ENCODE peak calls at places on chromosome 14, in four cellular contexts. C is Calu3; Y is left lung; U is CD8-positive, alpha-beta T cell. W is an unnamed sample.

GRCh38 chr14:50501642-50502041 is 30.7 kb downstream of the MAP4K5 start:
- DNase-seq in Y (no peak), U (no peak), C (no peak), W (no peak)

GRCh38 chr14:98507269-98507668 is 764.7 kb downstream of the BCL11B start:
- DNase-seq in C (no peak), U (no peak), Y (no peak), W (no peak)

GRCh38 chr14:32075636-32076277 is 1.3 kb upstream of the ARHGAP5 start:
- DNase-seq in C (peak; percentile 43), U (peak; percentile 49), Y (peak; percentile 83), W (peak; percentile 51)

GRCh38 chr14:34051966-34052657 is 101.2 kb upstream of the EGLN3 start:
- DNase-seq in C (peak; percentile 67), Y (no peak), U (no peak), W (no peak)

GRCh38 chr14:63725786-63726185 is 2.1 kb downstream of the SGPP1 start:
- DNase-seq in U (no peak), Y (no peak), C (no peak), W (no peak)

GRCh38 chr14:91358654-91359210 is 58.9 kb downstream of the CCDC88C start:
- DNase-seq in Y (peak; percentile 50), C (no peak), U (no peak), W (no peak)

GRCh38 chr14:70638416-70638815 is 3.3 kb upstream of the TTC9 start:
- DNase-seq in C (no peak), U (no peak), Y (no peak), W (no peak)

GRCh38 chr14:25431211-25432076 is 381.5 kb upstream of the STXBP6 start:
- DNase-seq in U (no peak), Y (no peak), C (no peak), W (no peak)

GRCh38 chr14:30551460-30551859 is 7.5 kb upstream of the G2E3 start:
- DNase-seq in U (no peak), C (no peak), Y (no peak), W (no peak)

GRCh38 chr14:90454041-90455000 is 57.5 kb downstream of the CALM1 start:
- DNase-seq in C (peak; percentile 95), Y (no peak), U (no peak), W (no peak)

GRCh38 chr14:103292426-103293374 is 41.3 kb upstream of the EIF5 start:
- DNase-seq in U (peak; percentile 75), C (peak; percentile 88), Y (peak; percentile 90), W (peak; percentile 65)

GRCh38 chr14:103296007-103296406 is 38.0 kb upstream of the EIF5 start:
- DNase-seq in U (no peak), Y (no peak), C (peak; percentile 61), W (peak; percentile 38)

GRCh38 chr14:103296987-103297386 is 37.0 kb upstream of the EIF5 start:
- DNase-seq in Y (no peak), C (no peak), U (no peak), W (no peak)

GRCh38 chr14:103293465-103293864 is 40.6 kb upstream of the EIF5 start:
- DNase-seq in U (no peak), Y (no peak), C (no peak), W (no peak)

GRCh38 chr14:103294091-103294490 is 39.9 kb upstream of the EIF5 start:
- DNase-seq in C (no peak), U (no peak), Y (no peak), W (no peak)
- TF ChIP-seq CTCF in C (no peak), U (no peak), Y (no peak), W (no peak)

DNA sequence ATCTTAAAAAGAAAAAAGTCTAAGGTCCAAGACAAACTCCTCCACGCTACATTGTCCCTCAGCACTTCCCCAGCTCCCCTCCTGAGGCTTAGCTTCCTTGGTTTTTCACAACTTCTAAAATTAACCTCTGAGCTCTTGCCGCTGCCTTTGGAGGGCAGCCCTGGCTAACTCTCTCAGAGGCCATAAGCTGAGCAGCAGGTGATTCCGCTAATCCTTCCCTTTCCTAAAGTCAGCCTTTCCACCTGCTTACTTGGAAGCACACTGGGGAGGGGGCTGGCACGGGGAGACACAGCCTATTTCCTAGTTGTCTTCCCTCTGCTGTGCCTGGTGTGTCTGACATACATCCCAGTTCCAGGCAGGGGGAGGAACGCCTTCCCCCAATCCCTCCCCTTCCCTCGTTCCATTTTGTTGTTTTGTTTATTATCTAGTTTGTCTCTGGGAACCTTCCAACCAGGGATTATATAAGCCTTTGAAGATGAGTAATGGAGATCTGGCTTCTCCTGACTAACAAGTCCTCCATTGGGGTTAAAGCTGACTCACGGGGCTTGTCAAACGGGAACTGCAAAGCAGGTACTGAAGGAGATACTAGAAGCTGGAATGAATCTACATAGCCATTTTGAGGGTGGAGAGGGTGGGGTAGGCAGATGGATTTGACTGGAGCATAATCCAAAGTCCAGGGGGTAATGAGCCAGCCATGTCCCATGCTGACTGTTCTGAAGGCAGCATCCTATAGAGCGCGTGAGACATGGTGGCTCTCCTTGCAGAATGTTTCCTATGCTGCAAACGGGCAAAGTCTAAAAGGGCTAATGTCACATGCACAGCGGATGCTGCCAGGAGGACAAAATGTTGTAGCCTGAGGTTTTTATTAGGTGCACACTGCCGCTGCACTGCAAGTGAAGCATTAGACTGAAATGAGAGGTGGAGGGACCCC is 230.8 kb downstream of the FOXN3 start:
- DNase-seq in Y (no peak), U (no peak), C (no peak), W (no peak)
- TF ChIP-seq CTCF in Y (no peak), U (no peak), C (no peak), W (no peak)

DNA sequence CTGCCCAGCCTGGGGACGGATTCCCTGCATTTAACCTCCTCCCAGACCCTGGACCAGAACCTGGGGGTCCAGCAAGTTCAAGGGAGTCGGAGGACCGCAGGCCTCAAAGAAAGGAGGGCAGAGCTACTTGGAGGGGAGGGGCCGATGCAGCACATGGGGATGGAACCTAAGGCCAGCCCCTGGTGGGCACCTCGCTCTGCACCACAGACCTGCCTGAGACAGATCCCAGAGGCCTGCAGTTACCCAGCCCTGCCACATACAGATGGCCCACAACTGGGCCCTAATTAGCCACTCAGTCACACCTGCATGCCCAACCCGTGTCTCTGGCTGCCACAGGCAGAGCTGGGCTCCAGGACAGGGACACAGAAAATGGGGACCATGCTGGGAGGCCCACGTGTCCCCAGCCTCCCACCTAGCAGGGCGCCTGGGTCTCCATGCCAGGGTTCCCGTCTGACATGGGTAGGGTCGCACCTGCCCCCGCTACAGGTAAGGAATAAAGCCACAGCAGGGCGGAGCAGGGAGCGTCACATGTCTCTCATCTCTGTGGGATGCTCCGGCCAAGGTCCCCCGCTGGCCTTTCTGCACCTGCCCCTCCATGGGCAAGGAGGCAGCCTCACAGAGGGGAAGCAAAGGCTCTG is 16.7 kb downstream of the AKT1 start:
- DNase-seq in Y (peak; percentile 61), C (no peak), U (no peak), W (no peak)
- TF ChIP-seq CTCF in Y (no peak), C (no peak), U (no peak), W (no peak)

GRCh38 chr14:68523994-68524725 is 268.7 kb downstream of the ZFP36L1 start:
- DNase-seq in U (no peak), Y (no peak), C (no peak), W (no peak)
- TF ChIP-seq CTCF in U (no peak), Y (no peak), C (no peak), W (no peak)

GRCh38 chr14:95433094-95433478 is 83.4 kb downstream of the SYNE3 start:
- DNase-seq in Y (no peak), U (no peak), C (no peak), W (no peak)
- TF ChIP-seq CTCF in Y (no peak), U (no peak), C (no peak), W (no peak)

GRCh38 chr14:105941226-105942166 is 415.1 kb downstream of the TMEM121 start:
- DNase-seq in C (no peak), U (no peak), Y (no peak), W (no peak)

GRCh38 chr14:105947599-105947998 is 421.2 kb downstream of the TMEM121 start:
- DNase-seq in U (no peak), C (no peak), Y (no peak), W (no peak)

GRCh38 chr14:105944632-105945610 is 418.5 kb downstream of the TMEM121 start:
- DNase-seq in Y (peak; percentile 88), U (peak; percentile 80), C (peak; percentile 85), W (peak; percentile 71)

GRCh38 chr14:105943973-105944602 is 417.7 kb downstream of the TMEM121 start:
- DNase-seq in Y (no peak), U (no peak), C (no peak), W (no peak)

GRCh38 chr14:105945891-105946290 is 419.5 kb downstream of the TMEM121 start:
- DNase-seq in Y (no peak), C (peak; percentile 61), U (no peak), W (no peak)
- TF ChIP-seq CTCF in Y (no peak), C (no peak), U (no peak), W (no peak)

GRCh38 chr14:68199465-68200145 is 380.0 kb downstream of the RAD51B start:
- DNase-seq in U (no peak), Y (no peak), C (no peak), W (no peak)
- TF ChIP-seq CTCF in U (no peak), Y (no peak), C (no peak), W (no peak)

GRCh38 chr14:104157303-104157928 is 19.0 kb downstream of the KIF26A start:
- DNase-seq in C (peak; percentile 46), Y (no peak), U (no peak), W (no peak)

GRCh38 chr14:104161601-104162367 is 23.4 kb downstream of the KIF26A start:
- DNase-seq in Y (no peak), U (no peak), C (no peak), W (no peak)

GRCh38 chr14:104156142-104156541 is 17.8 kb downstream of the KIF26A start:
- DNase-seq in U (no peak), Y (no peak), C (no peak), W (no peak)

GRCh38 chr14:104159990-104160389 is 21.6 kb downstream of the KIF26A start:
- DNase-seq in U (no peak), C (no peak), Y (no peak), W (no peak)

DNA sequence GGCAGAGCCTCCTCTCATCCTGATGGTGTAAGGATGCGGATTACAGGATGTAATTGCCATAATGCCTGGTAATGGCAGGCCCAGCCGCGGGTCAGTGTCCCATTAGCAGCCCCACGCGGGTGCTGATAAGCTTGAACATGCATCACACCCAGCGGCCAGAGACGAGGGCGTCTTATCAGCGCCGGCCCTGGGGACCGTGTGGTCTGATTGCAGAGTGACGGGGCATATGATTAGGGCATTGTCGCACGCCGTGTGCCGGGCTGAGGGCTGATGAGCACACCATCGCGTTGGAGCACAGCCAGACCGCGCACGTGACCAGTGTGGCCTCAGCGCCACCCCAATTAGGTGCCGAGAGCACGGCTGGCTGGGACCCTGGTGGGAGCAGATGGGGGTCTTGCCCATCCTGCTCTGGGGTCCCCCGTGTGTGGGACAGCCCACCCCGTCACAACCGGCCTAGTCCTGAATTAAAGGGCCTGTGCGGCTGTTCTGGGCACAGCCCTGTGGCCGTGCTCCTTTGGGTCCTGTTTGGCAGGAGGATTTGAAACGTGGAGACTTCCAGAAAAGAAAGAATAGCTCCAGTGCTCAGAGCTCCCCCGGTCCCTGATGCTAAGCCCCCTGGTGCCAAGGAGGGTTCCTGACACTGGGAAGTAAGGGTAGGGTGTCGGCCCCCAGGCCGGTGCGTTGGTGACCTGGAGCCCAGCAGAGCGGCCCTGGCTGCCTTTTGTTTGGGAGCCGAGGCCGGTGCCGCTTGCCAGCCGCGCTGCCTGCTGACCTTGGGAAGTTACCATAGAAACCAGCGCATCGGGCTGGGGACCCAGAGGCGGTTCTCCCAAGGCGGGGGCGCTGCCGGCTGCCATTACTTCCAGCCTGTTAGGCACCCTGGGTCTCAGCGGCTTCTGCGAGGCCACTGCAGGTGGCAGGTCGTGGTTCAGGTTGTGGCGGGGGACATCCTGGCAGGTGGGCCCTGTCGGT is 20.7 kb downstream of the KIF26A start:
- DNase-seq in Y (no peak), U (no peak), C (no peak), W (no peak)
- TF ChIP-seq CTCF in Y (no peak), U (no peak), C (no peak), W (no peak)